ENCODE peak calls at places on chromosome 2, in eight cellular contexts. N is CD4-positive, alpha-beta T cell; R is cerebellar cortex; F is GM12891; B is body of pancreas; I is Right ventricle myocardium inferior; V is neural crest cell; Q is T-helper 1 cell. W is an unnamed sample.

GRCh38 chr2:225993430-225993829 is 593.9 kb downstream of the NYAP2 start:
- DNase-seq in R (no peak), F (no peak), I (no peak), V (no peak), N (no peak), B (no peak), Q (no peak), W (no peak)

GRCh38 chr2:174693344-174693743 is 70.9 kb downstream of the CHRNA1 start:
- DNase-seq in I (no peak), Q (no peak), R (no peak), V (no peak), N (no peak), F (no peak), B (no peak), W (no peak)

GRCh38 chr2:145543155-145543554 is 1023.2 kb upstream of the ZEB2 start:
- DNase-seq in I (no peak), N (no peak), F (no peak), R (no peak), Q (no peak), V (no peak), B (no peak), W (no peak)

GRCh38 chr2:241002275-241003046 is 4.0 kb downstream of the SNED1 start:
- DNase-seq in I (peak; percentile 45), R (no peak), V (no peak), N (no peak), Q (no peak), B (no peak), F (no peak), W (no peak)

GRCh38 chr2:54579682-54580349 is 123.7 kb downstream of the SPTBN1 start:
- DNase-seq in F (no peak), Q (peak; percentile 29), R (no peak), V (no peak), N (peak; percentile 41), I (no peak), B (no peak), W (peak; percentile 80)

GRCh38 chr2:20465716-20466391 is 19.0 kb downstream of the RHOB start:
- DNase-seq in B (peak; percentile 14), R (no peak), N (no peak), V (no peak), Q (no peak), F (no peak), I (no peak), W (no peak)

GRCh38 chr2:202695166-202695565 is 60.4 kb downstream of the FAM117B start:
- DNase-seq in F (no peak), B (no peak), I (no peak), Q (no peak), N (no peak), R (no peak), V (no peak), W (no peak)

GRCh38 chr2:206736935-206737334 is 18.7 kb upstream of the DYTN start:
- DNase-seq in I (no peak), F (no peak), N (no peak), Q (no peak), B (no peak), R (no peak), V (no peak), W (no peak)

GRCh38 chr2:46342566-46343315 is 45.5 kb downstream of the EPAS1 start:
- DNase-seq in N (no peak), Q (no peak), F (no peak), I (no peak), B (no peak), R (no peak), V (no peak), W (no peak)

GRCh38 chr2:206482123-206482522 is 38.8 kb downstream of the ADAM23 start:
- DNase-seq in F (no peak), B (no peak), N (no peak), I (no peak), V (no peak), Q (no peak), R (no peak), W (no peak)

GRCh38 chr2:110748489-110748867 is 16.1 kb downstream of the ACOXL start:
- DNase-seq in B (no peak), V (no peak), F (peak; percentile 61), I (no peak), R (no peak), Q (no peak), N (peak; percentile 20), W (peak; percentile 71)

GRCh38 chr2:69634197-69634821 is 9.2 kb downstream of the AAK1 start:
- DNase-seq in F (no peak), V (no peak), R (no peak), Q (no peak), I (no peak), N (no peak), B (no peak), W (no peak)

GRCh38 chr2:46194856-46195255 is 102.4 kb upstream of the EPAS1 start:
- DNase-seq in R (no peak), V (no peak), Q (no peak), N (no peak), B (no peak), F (no peak), I (no peak), W (no peak)

GRCh38 chr2:59427980-59428379 is 1125.5 kb downstream of the BCL11A start:
- DNase-seq in I (no peak), N (no peak), F (no peak), R (no peak), Q (no peak), B (no peak), V (peak; percentile 18), W (no peak)

GRCh38 chr2:73919596-73920228 is 7.0 kb upstream of the DGUOK start:
- DNase-seq in N (no peak), R (no peak), V (no peak), I (no peak), F (no peak), B (no peak), Q (no peak), W (no peak)

GRCh38 chr2:220959391-220959802 is 612.7 kb downstream of the EPHA4 start:
- DNase-seq in I (no peak), V (no peak), B (no peak), Q (no peak), N (no peak), R (peak; percentile 93), F (no peak), W (no peak)

GRCh38 chr2:158662406-158662805 is 132.7 kb upstream of the DAPL1 start:
- DNase-seq in V (no peak), B (no peak), I (no peak), R (no peak), F (no peak), Q (no peak), N (no peak), W (no peak)

GRCh38 chr2:119341684-119342083 is 24.9 kb downstream of the C2orf76 start:
- DNase-seq in F (no peak), B (no peak), N (no peak), V (no peak), R (no peak), I (no peak), Q (no peak), W (no peak)

GRCh38 chr2:201298462-201298861 is 38.1 kb downstream of the CASP8 start:
- DNase-seq in F (no peak), B (no peak), R (no peak), Q (no peak), N (no peak), V (no peak), I (no peak), W (peak; percentile 3)

GRCh38 chr2:237118025-237118424 is 32.3 kb downstream of the COPS8 start:
- DNase-seq in F (no peak), Q (no peak), N (no peak), V (no peak), B (no peak), R (no peak), I (no peak), W (no peak)

GRCh38 chr2:239765911-239766310 is 259.2 kb downstream of the NDUFA10 start:
- DNase-seq in I (no peak), B (no peak), V (no peak), N (no peak), R (no peak), F (no peak), Q (no peak), W (no peak)

GRCh38 chr2:3282056-3282998 is 95.3 kb downstream of the EIPR1 start:
- DNase-seq in N (no peak), F (no peak), V (no peak), R (peak; percentile 93), Q (no peak), B (peak; percentile 16), I (no peak), W (peak; percentile 92)

GRCh38 chr2:169716938-169717690 is 16.5 kb upstream of the KLHL23 start:
- DNase-seq in I (no peak), R (no peak), F (no peak), N (no peak), B (no peak), V (no peak), Q (no peak), W (no peak)

GRCh38 chr2:203830294-203831055 is 37.1 kb upstream of the CTLA4 start:
- DNase-seq in B (no peak), V (no peak), F (no peak), Q (no peak), N (no peak), I (no peak), R (no peak), W (no peak)

GRCh38 chr2:16508061-16508851 is 157.4 kb downstream of the CYRIA start:
- DNase-seq in Q (no peak), V (peak; percentile 73), F (peak; percentile 5), R (peak; percentile 16), N (no peak), B (peak; percentile 60), I (peak; percentile 56), W (no peak)

GRCh38 chr2:96265349-96265839 is 403 bp downstream of the TMEM127 start:
- DNase-seq in F (no peak), N (peak; percentile 31), V (peak; percentile 42), R (peak; percentile 49), B (no peak), I (peak; percentile 81), Q (peak; percentile 15), W (no peak)

GRCh38 chr2:158651358-158652057 is 143.6 kb upstream of the DAPL1 start:
- DNase-seq in N (no peak), B (peak; percentile 79), I (no peak), F (no peak), V (no peak), R (no peak), Q (no peak), W (no peak)

GRCh38 chr2:14903709-14904374 is 271.3 kb downstream of the LRATD1 start:
- DNase-seq in V (peak; percentile 25), N (peak; percentile 1), F (peak; percentile 64), R (peak; percentile 40), Q (no peak), I (no peak), B (peak; percentile 50), W (no peak)

GRCh38 chr2:174631009-174631981 is 33.7 kb upstream of the WIPF1 start:
- DNase-seq in V (no peak), F (no peak), N (no peak), R (no peak), I (no peak), B (no peak), Q (no peak), W (no peak)

GRCh38 chr2:223697921-223698645 is 95.9 kb upstream of the SCG2 start:
- DNase-seq in F (no peak), V (no peak), R (no peak), Q (no peak), N (no peak), I (no peak), B (no peak), W (peak; percentile 94)

GRCh38 chr2:212177724-212178123 is 360.9 kb downstream of the ERBB4 start:
- DNase-seq in B (no peak), I (no peak), N (no peak), F (no peak), V (no peak), R (no peak), Q (no peak), W (peak; percentile 28)

W was measured in renal cortical epithelial cell.